ENCODE peak calls at places on chromosomes 12 and 14, in four cellular contexts. D is HepG2, R is aorta, Y is adipocyte. L is an unnamed sample.

GRCh38 chr12:98253207-98253606 is 262.2 kb upstream of the TMPO start:
- DNase-seq in D (no peak), R (no peak), Y (no peak), L (no peak)

GRCh38 chr12:57240926-57241555 is 9.9 kb downstream of the STAC3 start:
- DNase-seq in D (no peak), R (peak; percentile 72), Y (peak; percentile 52), L (no peak)

GRCh38 chr14:90780519-90780918 is 35.7 kb downstream of the TTC7B start:
- DNase-seq in D (no peak), R (no peak), Y (no peak), L (no peak)

GRCh38 chr12:122862110-122862634 is 26.9 kb downstream of the HIP1R start:
- DNase-seq in D (no peak), R (peak; percentile 69), Y (no peak), L (no peak)

GRCh38 chr12:86261142-86261541 is 5.0 kb upstream of the MGAT4C start:
- DNase-seq in D (no peak), R (no peak), Y (peak; percentile 41), L (no peak)

GRCh38 chr12:59134750-59135149 is 214.4 kb upstream of the LRIG3 start:
- DNase-seq in D (no peak), R (no peak), Y (no peak), L (no peak)

GRCh38 chr12:3529281-3529680 is 38.3 kb downstream of the PRMT8 start:
- DNase-seq in D (no peak), R (no peak), Y (no peak), L (no peak)

GRCh38 chr12:31318870-31319269 is 7.1 kb downstream of the SINHCAF start:
- DNase-seq in D (no peak), R (no peak), Y (no peak), L (no peak)

GRCh38 chr12:53956251-53956887 is 1.7 kb downstream of the HOXC12 start:
- DNase-seq in D (no peak), R (peak; percentile 58), Y (no peak), L (no peak)
- H3K27me3 ChIP-seq in D (peaks cover 21% of the 10 kb centered on the region), R (no peaks in the 10 kb centered on the region), Y (peaks cover 96% of the 10 kb centered on the region), L (no peaks in the 10 kb centered on the region)

DNA sequence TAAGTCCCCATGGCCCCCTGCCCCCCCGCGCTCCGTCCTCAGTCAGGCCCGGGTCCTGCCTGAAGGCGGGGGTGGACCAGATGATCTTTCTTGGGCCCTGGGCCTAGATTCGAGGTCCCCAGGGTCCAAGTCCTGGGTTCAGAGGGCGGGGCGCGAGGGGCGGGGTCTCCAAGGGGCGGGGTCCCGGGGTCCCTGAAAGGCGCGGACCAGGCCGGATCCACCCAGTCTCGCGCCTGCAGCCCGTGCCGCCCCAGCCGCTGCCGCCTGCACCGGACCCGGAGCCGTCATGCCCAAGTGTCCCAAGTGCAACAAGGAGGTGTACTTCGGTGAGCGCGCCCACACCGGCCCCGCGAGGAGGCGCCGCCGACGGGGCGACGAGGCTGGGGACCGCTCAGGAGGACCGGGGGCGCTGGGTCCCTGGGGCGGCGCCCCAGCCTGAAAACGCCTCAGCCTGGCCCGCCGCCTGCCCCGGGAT is 325 bp downstream of the CRIP1 start:
- DNase-seq in D (no peak), R (peak; percentile 94), Y (no peak), L (peak; percentile 55)
- H3K27me3 ChIP-seq in D (peaks cover 2% of the 10 kb centered on the region), R (no peaks in the 10 kb centered on the region), Y (peaks cover 5% of the 10 kb centered on the region), L (no peaks in the 10 kb centered on the region)

GRCh38 chr14:30873308-30874119 is 845 bp upstream of the COCH start:
- DNase-seq in D (no peak), R (no peak), Y (no peak), L (no peak)

GRCh38 chr14:30874120-30874998 is at the start of gene COCH:
- DNase-seq in D (peak; percentile 71), R (peak; percentile 77), Y (peak; percentile 28), L (peak; percentile 69)

GRCh38 chr14:30875788-30876053 is 1.4 kb downstream of the COCH start:
- DNase-seq in D (no peak), R (no peak), Y (no peak), L (no peak)

GRCh38 chr14:30876692-30877091 is 2.3 kb downstream of the COCH start:
- DNase-seq in D (no peak), R (no peak), Y (no peak), L (no peak)

DNA sequence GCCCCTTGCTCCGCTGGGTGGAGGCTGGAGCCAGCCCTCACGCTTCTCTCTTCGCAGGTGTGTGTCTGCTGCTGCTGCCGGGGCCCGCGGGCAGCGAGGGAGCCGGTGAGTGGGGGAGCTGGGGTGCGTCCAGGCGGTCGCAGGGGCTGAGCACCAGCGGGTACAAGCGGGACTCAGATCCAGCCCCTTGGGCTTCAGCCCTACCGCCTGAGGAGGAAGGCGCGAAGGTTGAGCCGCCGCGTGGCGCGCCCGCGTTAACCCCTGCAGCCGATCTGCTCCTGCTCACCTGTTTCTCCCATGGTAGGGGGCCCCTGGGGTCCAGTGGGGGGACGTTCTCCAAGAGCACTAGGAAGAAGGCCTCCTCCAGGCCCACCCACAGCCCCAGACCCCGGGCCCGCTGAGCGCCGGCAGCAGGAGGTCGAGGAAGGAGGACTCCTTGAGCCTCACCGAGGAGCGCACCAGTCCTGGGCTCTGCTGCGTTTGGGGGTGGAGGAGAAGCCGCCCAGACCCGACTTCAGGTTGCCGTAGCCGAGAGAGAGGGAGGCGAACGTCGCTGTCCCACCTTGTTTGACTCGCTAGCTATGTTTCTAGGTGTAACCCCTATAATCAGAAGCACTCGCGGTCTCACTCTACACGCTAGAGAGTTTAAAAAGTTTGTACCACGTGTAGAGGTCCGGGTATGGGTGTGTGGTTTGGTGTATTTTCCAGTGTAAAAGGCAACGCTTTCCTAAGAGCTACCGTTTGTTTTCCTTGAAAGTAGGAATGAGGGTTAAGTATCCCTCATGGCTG is 834 bp downstream of the COCH start:
- DNase-seq in D (no peak), R (peak; percentile 70), Y (no peak), L (peak; percentile 39)
- H3K27me3 ChIP-seq in D (no peaks in the 10 kb centered on the region), R (no peaks in the 10 kb centered on the region), Y (peaks cover 33% of the 10 kb centered on the region), L (no peaks in the 10 kb centered on the region)

DNA sequence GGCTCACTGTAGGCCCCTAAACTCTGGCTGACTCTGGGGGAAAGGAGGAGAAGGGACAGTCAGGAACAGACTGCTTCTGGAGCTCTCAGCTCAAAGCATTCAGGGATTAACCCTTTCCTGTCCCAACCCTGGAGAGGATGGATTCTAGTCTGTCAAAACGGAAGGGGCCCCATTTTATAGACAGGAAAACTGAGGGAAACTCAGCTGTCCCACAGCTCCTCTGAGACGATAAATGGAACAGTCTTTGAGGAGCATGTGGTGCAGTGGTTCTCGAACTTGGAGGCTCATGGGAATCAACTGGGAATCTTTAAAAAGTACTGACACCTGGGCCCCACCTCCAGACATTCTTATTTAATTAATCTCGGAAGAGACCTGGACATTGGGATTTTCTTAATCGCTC is 23.7 kb downstream of the SRRM4 start:
- DNase-seq in D (no peak), R (no peak), Y (no peak), L (no peak)
- H3K27me3 ChIP-seq in D (no peaks in the 10 kb centered on the region), R (no peaks in the 10 kb centered on the region), Y (peaks cover 13% of the 10 kb centered on the region), L (no peaks in the 10 kb centered on the region)

DNA sequence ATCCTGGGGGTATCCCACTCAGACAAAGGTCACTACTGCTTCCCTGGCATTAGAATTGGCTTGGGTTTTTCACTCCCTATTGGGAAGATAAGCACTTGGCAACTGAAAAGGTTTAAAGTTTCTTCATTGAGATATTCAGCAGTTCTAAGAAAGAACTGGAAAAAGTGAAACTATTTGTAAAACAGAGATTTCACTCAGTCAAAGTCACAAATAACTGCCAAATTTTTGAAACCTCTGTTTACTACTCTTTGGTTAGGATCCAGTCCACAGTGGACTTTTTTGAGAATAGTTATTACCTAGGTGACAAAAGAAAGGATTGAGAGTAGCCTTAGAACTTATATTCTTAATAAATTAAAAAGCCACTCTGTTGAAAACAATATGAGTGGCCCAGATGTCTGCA is 84.8 kb downstream of the FIGNL2 start:
- DNase-seq in D (no peak), R (no peak), Y (no peak), L (no peak)
- H3K27me3 ChIP-seq in D (no peaks in the 10 kb centered on the region), R (no peaks in the 10 kb centered on the region), Y (no peaks in the 10 kb centered on the region), L (no peaks in the 10 kb centered on the region)

DNA sequence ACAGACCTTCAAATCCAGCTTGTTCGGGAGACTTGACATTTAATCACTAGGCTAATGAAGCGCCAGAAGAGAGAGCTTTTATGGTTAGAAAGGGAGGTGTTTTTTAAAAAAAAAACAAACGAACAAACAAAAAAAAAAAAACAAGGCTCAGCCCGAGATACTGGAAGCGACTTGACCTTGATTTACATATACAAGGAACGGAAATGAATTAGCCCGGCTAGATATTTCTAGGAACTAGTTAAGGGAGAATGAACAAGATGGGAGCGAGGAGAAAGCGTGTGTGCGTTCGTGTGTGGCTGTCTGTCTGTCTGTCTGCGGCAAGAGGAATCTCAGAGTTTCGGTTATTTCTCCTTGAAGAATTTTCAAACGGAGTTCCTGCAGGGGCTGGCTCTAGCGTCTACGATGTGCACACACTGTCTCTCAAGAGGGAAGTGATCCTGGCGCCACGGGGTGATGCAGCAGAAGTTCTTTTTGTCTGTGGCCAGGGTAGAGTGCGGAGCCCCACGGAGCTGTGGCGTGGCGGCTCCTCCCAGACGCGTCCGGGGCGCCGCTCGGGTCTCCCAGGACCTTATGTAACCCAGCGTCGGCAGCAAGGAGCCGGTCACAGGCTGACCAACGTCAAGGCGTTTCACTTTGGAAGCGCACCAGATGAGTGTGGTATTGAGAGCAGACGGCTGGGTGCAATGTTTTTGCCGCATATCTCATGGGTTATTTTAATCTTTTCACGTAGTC is 18.8 kb downstream of the SOCS2 start:
- DNase-seq in D (no peak), R (peak; percentile 88), Y (peak; percentile 89), L (peak; percentile 68)
- H3K27me3 ChIP-seq in D (peaks cover 4% of the 10 kb centered on the region), R (no peaks in the 10 kb centered on the region), Y (no peaks in the 10 kb centered on the region), L (no peaks in the 10 kb centered on the region)